ENCODE peak calls at places on chromosomes 12 and 14, in six cellular contexts. J is neuronal stem cell, Y is IMR-90, P is mesenchymal stem cell, S is mesendoderm, A is trophoblast cell. Q is an unnamed sample.

GRCh38 chr12:113019045-113019444 is 37.5 kb upstream of the DTX1 start:
- DNase-seq in P (no peak), A (peak), J (no peak), S (peak), Y (no peak), Q (no peak)

GRCh38 chr12:2309647-2310046 is 256.9 kb downstream of the CACNA1C start:
- DNase-seq in S (no peak), P (no peak), J (no peak), Y (no peak), A (no peak), Q (no peak)

GRCh38 chr14:83529531-83529930 is 1995.9 kb upstream of the SEL1L start:
- DNase-seq in S (no peak), J (no peak), P (no peak), Y (peak), A (no peak), Q (no peak)

GRCh38 chr12:105206686-105207374 is 29.1 kb downstream of the APPL2 start:
- DNase-seq in Y (peak), S (no peak), J (no peak), A (no peak), P (no peak), Q (no peak)

GRCh38 chr12:122874081-122874480 is 21.8 kb downstream of the VPS37B start:
- DNase-seq in P (no peak), A (no peak), Y (no peak), J (no peak), S (peak), Q (no peak)

GRCh38 chr12:48781750-48782456 is 7.0 kb downstream of the ADCY6 start:
- DNase-seq in A (no peak), S (peak), P (no peak), J (no peak), Y (no peak), Q (no peak)

GRCh38 chr12:107990325-107990724 is 138.8 kb upstream of the WSCD2 start:
- DNase-seq in A (peak), S (peak), Y (no peak), P (no peak), J (peak), Q (no peak)

GRCh38 chr12:131105736-131106356 is 152.1 kb downstream of the ADGRD1 start:
- DNase-seq in S (no peak), P (no peak), Y (no peak), A (no peak), J (no peak), Q (no peak)

GRCh38 chr12:115075552-115076170 is 391.7 kb upstream of the TBX3 start:
- DNase-seq in J (no peak), S (peak), P (no peak), Y (no peak), A (no peak), Q (no peak)

GRCh38 chr14:105473677-105474477 is 744 bp upstream of the CRIP2 start:
- DNase-seq in A (peak), S (peak), Y (peak), J (peak), P (peak), Q (peak)

GRCh38 chr14:100474176-100474575 is 113.0 kb downstream of the BEGAIN start:
- DNase-seq in J (no peak), A (no peak), Y (no peak), P (no peak), S (no peak), Q (no peak)

GRCh38 chr14:100472491-100472890 is 114.7 kb downstream of the BEGAIN start:
- DNase-seq in J (no peak), S (no peak), P (no peak), A (no peak), Y (no peak), Q (no peak)

GRCh38 chr14:100473249-100473648 is 114.0 kb downstream of the BEGAIN start:
- DNase-seq in S (no peak), Y (no peak), A (no peak), P (no peak), J (no peak), Q (no peak)

GRCh38 chr14:100475268-100475667 is 111.9 kb downstream of the BEGAIN start:
- DNase-seq in P (no peak), Y (no peak), J (no peak), A (no peak), S (no peak), Q (no peak)

DNA sequence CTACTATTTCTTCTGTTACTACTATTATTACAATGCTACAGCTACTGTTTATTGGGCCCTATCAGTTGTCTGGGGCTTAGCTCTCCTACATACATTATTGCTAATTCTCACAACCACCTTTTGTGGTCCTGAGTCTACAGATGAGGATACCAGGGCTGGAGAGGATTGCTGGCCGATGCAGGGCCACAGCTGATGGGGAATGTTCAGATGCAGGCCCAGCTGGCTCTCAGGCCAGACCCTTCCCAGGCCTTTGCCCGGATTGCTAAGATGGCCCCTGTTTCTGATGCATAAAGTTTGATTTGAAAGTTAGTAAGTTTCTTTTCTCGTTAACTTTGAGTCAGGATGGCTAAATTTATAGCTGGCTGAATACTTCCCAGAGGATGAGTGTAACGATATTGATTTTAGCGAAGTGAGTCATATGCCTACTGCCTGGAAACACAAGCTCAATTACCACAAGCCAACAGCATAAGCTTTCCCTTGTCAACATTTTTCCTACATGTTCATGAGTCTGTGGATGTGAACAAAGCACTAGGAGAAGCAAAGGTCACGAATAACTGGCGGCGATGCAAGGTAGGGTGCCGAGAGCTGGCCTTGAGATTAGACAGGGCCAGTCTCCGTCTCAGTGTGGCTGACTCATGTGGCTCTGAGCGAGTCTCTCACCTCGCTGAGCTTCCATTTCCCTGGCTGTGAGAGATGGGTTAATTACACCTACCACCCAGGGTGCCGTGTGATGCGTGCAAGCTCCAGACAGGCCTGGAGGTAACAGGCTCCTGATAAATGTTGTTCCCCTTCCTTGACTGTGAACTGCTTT is 111.0 kb downstream of the BEGAIN start:
- DNase-seq in P (peak), J (no peak), A (peak), Y (peak), S (peak), Q (no peak)
- H3K4me3 ChIP-seq in P (no peak), J (no peak), A (no peak), Y (no peak), S (no peak), Q (no peak)

GRCh38 chr14:96792581-96792980 is 4.6 kb upstream of the VRK1 start:
- DNase-seq in S (no peak), Y (no peak), J (no peak), P (no peak), A (no peak), Q (no peak)
- H2AK5ac ChIP-seq in S (no peak), Y (no peak), J (no peak), P (no peak), A (no peak), Q (no peak)

DNA sequence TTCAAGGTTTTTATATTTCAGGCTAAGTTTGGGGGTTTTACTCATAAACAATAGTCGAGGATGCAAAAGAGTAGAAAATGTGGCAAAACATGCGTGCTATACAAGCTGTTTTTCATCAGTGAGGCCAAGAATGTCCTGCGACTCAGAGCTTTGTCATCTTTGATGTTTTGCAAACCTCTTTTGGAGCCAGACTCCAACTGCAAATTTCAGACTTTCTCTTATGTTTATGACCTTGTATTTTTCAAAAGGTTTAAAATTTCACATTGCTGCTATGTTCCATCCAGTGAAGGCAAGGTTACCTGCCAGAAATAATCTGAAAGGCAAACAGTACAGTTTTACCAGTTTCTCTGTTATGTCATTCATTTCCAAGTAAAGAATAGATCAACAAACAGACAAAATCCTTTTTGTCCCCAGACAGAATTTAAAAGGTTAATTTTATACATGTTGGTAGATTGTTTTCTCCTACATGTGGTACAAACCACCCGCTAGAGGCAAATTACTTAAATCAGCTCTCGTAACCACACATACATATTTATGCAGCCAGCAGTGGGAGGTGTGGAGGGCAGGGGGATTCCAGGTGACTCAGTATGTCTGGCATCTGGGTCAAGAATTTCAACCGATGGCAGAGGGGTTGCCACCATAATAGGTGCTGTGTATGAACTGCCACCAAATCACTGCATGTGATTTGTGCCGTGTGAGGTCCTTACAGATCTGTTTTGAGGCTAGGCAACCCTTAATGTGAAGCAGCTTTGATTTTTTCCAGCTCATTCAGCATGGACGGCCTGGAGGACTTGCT is 119.8 kb upstream of the CPM start:
- DNase-seq in J (no peak), A (peak), S (peak), Y (peak), P (peak), Q (peak)
- H3K4me3 ChIP-seq in J (no peak), A (no peak), S (no peak), Y (no peak), P (no peak), Q (no peak)

DNA sequence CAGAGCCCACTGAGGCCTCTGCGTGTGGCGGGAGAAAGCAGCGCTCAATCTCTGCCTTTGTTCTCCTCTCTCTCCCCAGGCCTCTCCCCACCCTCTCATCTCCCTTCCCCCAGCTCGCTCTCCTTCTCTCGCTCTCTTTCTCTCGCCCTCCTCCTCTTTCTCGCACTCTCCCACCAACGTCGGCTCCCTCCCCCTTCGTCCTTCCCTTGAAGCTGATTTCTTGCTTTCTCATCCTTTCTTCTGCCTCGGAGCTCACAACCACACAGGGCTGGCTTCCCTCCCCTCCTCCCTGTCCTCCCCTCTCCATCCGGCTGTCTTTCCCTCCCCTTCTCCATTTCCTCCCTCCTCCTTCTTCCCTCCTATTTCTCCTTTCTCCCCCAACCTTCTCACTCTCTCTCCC is 96.4 kb downstream of the LRRC74A start:
- DNase-seq in A (no peak), S (peak), P (peak), Y (peak), J (no peak), Q (no peak)
- H2AK5ac ChIP-seq in A (no peak), S (peak), P (peak), Y (peak), J (peak), Q (peak)

GRCh38 chr12:75481013-75481705 is 604 bp downstream of the GLIPR1 start:
- DNase-seq in A (no peak), Y (no peak), P (peak), S (no peak), J (no peak), Q (no peak)

GRCh38 chr12:75480469-75480949 is at the start of gene GLIPR1:
- DNase-seq in P (peak), J (no peak), A (peak), Y (peak), S (peak), Q (no peak)

GRCh38 chr12:75481774-75482173 is 1.2 kb downstream of the GLIPR1 start:
- DNase-seq in P (peak), S (no peak), J (no peak), Y (peak), A (peak), Q (no peak)

GRCh38 chr12:75483411-75483810 is 2.9 kb downstream of the GLIPR1 start:
- DNase-seq in A (no peak), J (no peak), S (peak), P (no peak), Y (no peak), Q (no peak)

DNA sequence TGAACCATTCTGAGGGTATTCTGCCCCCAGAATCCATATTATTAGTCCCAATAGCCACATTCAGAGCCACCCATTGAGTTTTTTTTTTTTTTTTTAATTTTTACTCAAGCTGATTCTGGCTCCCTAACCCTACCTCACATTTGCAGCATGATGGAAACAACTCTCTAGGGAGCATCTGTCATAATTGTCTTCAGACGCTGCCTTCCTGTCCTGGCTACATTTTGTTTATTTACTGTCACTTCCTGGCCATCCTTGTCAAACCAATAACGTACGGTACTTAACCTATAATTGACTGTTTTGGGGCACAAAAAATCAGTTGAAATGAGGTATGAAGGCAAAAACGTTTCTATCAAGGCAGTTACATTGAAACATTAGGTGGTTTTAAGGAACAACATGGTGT is 2.1 kb downstream of the GLIPR1 start:
- DNase-seq in A (no peak), Y (no peak), P (peak), J (no peak), S (no peak), Q (no peak)
- H3K4me3 ChIP-seq in A (no peak), Y (peak), P (no peak), J (no peak), S (no peak), Q (no peak)

GRCh38 chr12:124142395-124143005 is 152.4 kb upstream of the RFLNA start:
- DNase-seq in Y (no peak), J (no peak), A (no peak), P (no peak), S (no peak), Q (no peak)

GRCh38 chr12:124136796-124137195 is 158.1 kb upstream of the RFLNA start:
- DNase-seq in Y (no peak), J (no peak), S (no peak), A (no peak), P (no peak), Q (no peak)

GRCh38 chr12:124143726-124144125 is 151.2 kb upstream of the RFLNA start:
- DNase-seq in Y (no peak), J (no peak), S (peak), P (no peak), A (no peak), Q (no peak)

GRCh38 chr12:124140889-124141550 is 153.9 kb upstream of the RFLNA start:
- DNase-seq in J (no peak), A (no peak), S (peak), Y (no peak), P (no peak), Q (no peak)
- H2AK5ac ChIP-seq in J (no peak), A (no peak), S (no peak), Y (no peak), P (no peak), Q (peak)

DNA sequence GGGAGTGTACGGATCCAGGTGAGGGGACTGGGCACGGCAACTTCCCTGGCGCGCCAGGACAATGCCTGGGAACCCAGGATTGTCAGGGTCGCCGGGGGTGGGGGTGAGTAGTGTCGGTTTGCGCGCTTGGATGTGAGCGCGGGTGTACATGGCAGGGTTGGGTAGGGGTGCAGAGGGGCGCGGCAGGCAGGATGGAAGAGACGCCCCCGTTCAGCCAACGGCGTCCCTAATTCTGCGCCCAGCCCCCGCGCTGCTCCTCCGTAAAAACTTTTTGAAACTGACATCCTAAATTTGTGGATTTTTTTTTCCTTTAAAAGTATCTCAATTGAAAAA is 3.1 kb downstream of the DIO3 start:
- DNase-seq in A (no peak), P (no peak), Y (no peak), J (no peak), S (no peak), Q (no peak)
- H3K4me3 ChIP-seq in A (no peak), P (no peak), Y (no peak), J (peak), S (peak), Q (peak)

GRCh38 chr14:102902086-102902485 is 20.4 kb upstream of the AMN start:
- DNase-seq in Y (no peak), S (no peak), A (no peak), P (no peak), J (no peak), Q (no peak)

GRCh38 chr14:102903248-102903888 is 19.1 kb upstream of the AMN start:
- DNase-seq in J (no peak), Y (no peak), S (no peak), A (no peak), P (no peak), Q (no peak)

GRCh38 chr14:102903889-102904512 is 18.5 kb upstream of the AMN start:
- DNase-seq in A (no peak), S (no peak), J (no peak), Y (no peak), P (no peak), Q (no peak)

GRCh38 chr14:102901633-102902032 is 20.8 kb upstream of the AMN start:
- DNase-seq in S (no peak), Y (no peak), J (no peak), A (no peak), P (no peak), Q (no peak)

DNA sequence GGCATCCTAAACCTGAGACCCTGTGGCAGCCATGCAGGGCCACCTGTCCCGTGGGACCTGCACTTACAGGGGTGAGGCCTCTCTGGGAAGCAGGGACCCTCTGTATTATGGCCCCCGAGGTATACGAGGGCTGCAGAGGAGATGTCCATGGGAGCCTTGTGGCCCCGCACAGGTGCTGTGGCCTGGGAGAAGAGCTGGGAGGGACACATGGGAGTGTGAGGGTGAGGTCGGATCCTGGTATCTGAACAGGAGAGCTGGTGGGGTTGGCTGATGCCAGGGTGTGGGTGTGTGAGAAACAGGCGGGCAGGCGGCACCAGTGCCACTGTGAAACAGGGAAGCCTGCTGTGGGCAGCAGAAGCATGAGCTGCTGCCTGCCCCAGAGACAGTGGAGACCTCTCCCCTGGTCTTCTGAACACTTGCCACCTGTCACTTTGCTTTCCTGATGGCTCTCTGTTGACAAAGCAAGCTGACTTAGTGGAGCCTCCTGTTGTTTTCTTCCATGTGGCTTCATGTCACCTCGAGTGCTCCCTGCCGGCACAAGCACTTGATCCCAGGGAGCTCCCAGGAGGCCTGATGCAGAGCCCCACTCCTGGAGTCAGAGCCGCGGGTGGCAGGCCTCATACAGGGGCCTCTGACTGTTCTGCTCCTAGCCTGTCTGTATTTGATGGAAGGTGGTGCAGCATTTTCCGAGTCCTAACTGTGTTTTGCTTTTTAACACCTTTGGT is 19.8 kb upstream of the AMN start:
- DNase-seq in P (no peak), S (no peak), J (no peak), A (no peak), Y (no peak), Q (no peak)
- H2AK5ac ChIP-seq in P (no peak), S (no peak), J (no peak), A (no peak), Y (no peak), Q (no peak)